ENCODE peak calls at places on chromosomes 5 and 9, in four cellular contexts. Q, R, T and C are unnamed samples.

GRCh38 chr5:37717613-37718431 is 122.0 kb downstream of the GDNF start:
- DNase-seq in T (peak; percentile 21), Q (no peak), R (no peak), C (peak; percentile 57)

GRCh38 chr5:66406761-66407289 is 189.4 kb upstream of the MAST4 start:
- DNase-seq in Q (peak; percentile 33), T (no peak), R (no peak), C (no peak)

GRCh38 chr5:123512631-123513461 is 869 bp downstream of the CSNK1G3 start:
- DNase-seq in Q (peak; percentile 19), T (peak; percentile 35), R (peak; percentile 53), C (peak; percentile 30)

GRCh38 chr5:61931236-61931635 is 374.8 kb upstream of the KIF2A start:
- DNase-seq in Q (no peak), R (no peak), T (no peak), C (no peak)

GRCh38 chr5:14035859-14036440 is 91.5 kb upstream of the DNAH5 start:
- DNase-seq in R (no peak), T (peak; percentile 33), Q (peak; percentile 60), C (no peak)

GRCh38 chr5:123203105-123203794 is 114.2 kb downstream of the PRDM6 start:
- DNase-seq in R (no peak), T (no peak), Q (no peak), C (no peak)

GRCh38 chr5:122101636-122102285 is 23.7 kb upstream of the LOX start:
- DNase-seq in R (peak; percentile 42), T (no peak), Q (peak; percentile 21), C (no peak)

GRCh38 chr9:93678199-93679019 is 102.0 kb downstream of the PHF2 start:
- DNase-seq in Q (no peak), T (peak; percentile 3), R (no peak), C (peak; percentile 4)

GRCh38 chr9:14730367-14730958 is 7.9 kb upstream of the CER1 start:
- DNase-seq in Q (no peak), T (no peak), R (no peak), C (no peak)

GRCh38 chr9:71766663-71767062 is 1.6 kb downstream of the CEMIP2 start:
- DNase-seq in T (no peak), Q (no peak), R (peak; percentile 16), C (no peak)

GRCh38 chr9:81896067-81896466 is 32.2 kb upstream of the SPATA31D4 start:
- DNase-seq in R (no peak), Q (no peak), T (no peak), C (no peak)

GRCh38 chr9:124354364-124355031 is 60.7 kb downstream of the PSMB7 start:
- DNase-seq in R (peak; percentile 9), T (no peak), Q (no peak), C (no peak)

GRCh38 chr9:95807326-95807947 is 68.1 kb upstream of the ERCC6L2 start:
- DNase-seq in T (no peak), Q (no peak), R (peak; percentile 25), C (no peak)

GRCh38 chr9:9855503-9856078 is 757.2 kb downstream of the PTPRD start:
- DNase-seq in T (peak; percentile 18), Q (no peak), R (no peak), C (no peak)

GRCh38 chr5:171965740-171966139 is 40.7 kb downstream of the FBXW11 start:
- DNase-seq in T (no peak), Q (peak; percentile 79), R (no peak), C (no peak)

GRCh38 chr5:154756203-154756870 is 1.2 kb downstream of the LARP1 start:
- DNase-seq in R (peak; percentile 53), Q (no peak), T (no peak), C (peak; percentile 23)

GRCh38 chr9:106718996-106719395 is 144.0 kb upstream of the ZNF462 start:
- DNase-seq in T (no peak), R (no peak), Q (no peak), C (no peak)

GRCh38 chr5:163565492-163565891 is 60.1 kb downstream of the MAT2B start:
- DNase-seq in T (peak; percentile 27), R (no peak), Q (no peak), C (peak; percentile 50)

GRCh38 chr9:123929177-123929869 is 603 bp downstream of the DENND1A start:
- DNase-seq in T (peak; percentile 29), R (peak; percentile 66), Q (no peak), C (peak; percentile 36)

GRCh38 chr5:133407277-133407632 is 205.1 kb downstream of the FSTL4 start:
- DNase-seq in R (no peak), Q (no peak), T (no peak), C (no peak)

GRCh38 chr9:21656776-21657637 is 145.4 kb upstream of the MTAP start:
- DNase-seq in Q (no peak), T (no peak), R (no peak), C (no peak)

GRCh38 chr5:176388003-176388340 is 426 bp downstream of the NOP16 start:
- DNase-seq in T (no peak), R (peak; percentile 42), Q (no peak), C (no peak)

GRCh38 chr5:142032747-142033631 is 20.2 kb upstream of the GNPDA1 start:
- DNase-seq in T (no peak), R (no peak), Q (no peak), C (no peak)

GRCh38 chr5:873328-873727 is 19.3 kb downstream of the BRD9 start:
- DNase-seq in Q (peak; percentile 53), T (no peak), R (no peak), C (no peak)

GRCh38 chr9:8852301-8852864 is 1052.8 kb upstream of the DMAC1 start:
- DNase-seq in Q (no peak), R (no peak), T (no peak), C (no peak)

GRCh38 chr9:87451149-87451548 is 46.5 kb upstream of the DAPK1 start:
- DNase-seq in T (no peak), Q (no peak), R (no peak), C (no peak)

GRCh38 chr9:123267481-123268239 is 726 bp downstream of the STRBP start:
- DNase-seq in R (peak; percentile 5), Q (no peak), T (peak; percentile 23), C (peak; percentile 26)

GRCh38 chr9:127918201-127919107 is 1.6 kb upstream of the ST6GALNAC4 start:
- DNase-seq in R (peak; percentile 39), Q (no peak), T (peak; percentile 55), C (peak; percentile 66)